ENCODE peak calls at places on chromosomes 5 and 9, in five cellular contexts. One of them, this sample, is unnamed.

GRCh38 chr9:14752271-14752670 is 29.7 kb upstream of the CER1 start:
- DNase-seq in K562: no peak
- DNase-seq in HCT116: no peak
- DNase-seq in SK-N-SH: no peak
- DNase-seq in H1: no peak
- DNase-seq in this sample: no peak

GRCh38 chr5:36128795-36129194 is 22.9 kb downstream of the LMBRD2 start:
- DNase-seq in K562: no peak
- DNase-seq in HCT116: no peak
- DNase-seq in SK-N-SH: no peak
- DNase-seq in H1: no peak
- DNase-seq in this sample: no peak

GRCh38 chr5:53031695-53032096 is 42.5 kb downstream of the ITGA2 start:
- DNase-seq in K562: no peak
- DNase-seq in HCT116: peak
- DNase-seq in SK-N-SH: peak
- DNase-seq in H1: no peak
- DNase-seq in this sample: no peak

GRCh38 chr9:73080110-73080683 is 71.5 kb upstream of the ANXA1 start:
- DNase-seq in K562: no peak
- DNase-seq in HCT116: no peak
- DNase-seq in SK-N-SH: no peak
- DNase-seq in H1: no peak
- DNase-seq in this sample: no peak

GRCh38 chr9:109182940-109183798 is 16.1 kb upstream of the FRRS1L start:
- DNase-seq in K562: peak
- DNase-seq in HCT116: peak
- DNase-seq in SK-N-SH: peak
- DNase-seq in H1: no peak
- DNase-seq in this sample: peak

GRCh38 chr9:121989010-121989409 is 104.1 kb downstream of the TTLL11 start:
- DNase-seq in K562: peak
- DNase-seq in HCT116: no peak
- DNase-seq in SK-N-SH: no peak
- DNase-seq in H1: peak
- DNase-seq in this sample: no peak

GRCh38 chr9:132239518-132239917 is 77.7 kb downstream of the NTNG2 start:
- DNase-seq in K562: no peak
- DNase-seq in HCT116: no peak
- DNase-seq in SK-N-SH: no peak
- DNase-seq in H1: no peak
- DNase-seq in this sample: no peak

GRCh38 chr5:87844449-87844848 is 424.2 kb downstream of the TMEM161B start:
- DNase-seq in K562: no peak
- DNase-seq in HCT116: peak
- DNase-seq in SK-N-SH: no peak
- DNase-seq in H1: no peak
- DNase-seq in this sample: no peak

GRCh38 chr9:86022687-86023266 is 76.6 kb downstream of the GOLM1 start:
- DNase-seq in K562: no peak
- DNase-seq in HCT116: no peak
- DNase-seq in SK-N-SH: no peak
- DNase-seq in H1: no peak
- DNase-seq in this sample: no peak

GRCh38 chr5:67639311-67639710 is 442.7 kb upstream of the CD180 start:
- DNase-seq in K562: no peak
- DNase-seq in HCT116: no peak
- DNase-seq in SK-N-SH: no peak
- DNase-seq in H1: no peak
- DNase-seq in this sample: no peak

GRCh38 chr5:151072234-151073025 is 8.4 kb downstream of the TNIP1 start:
- DNase-seq in K562: no peak
- DNase-seq in HCT116: no peak
- DNase-seq in SK-N-SH: no peak
- DNase-seq in H1: no peak
- DNase-seq in this sample: no peak

GRCh38 chr9:130262771-130263170 is 2.8 kb upstream of the HMCN2 start:
- DNase-seq in K562: no peak
- DNase-seq in HCT116: no peak
- DNase-seq in SK-N-SH: no peak
- DNase-seq in H1: no peak
- DNase-seq in this sample: no peak

GRCh38 chr9:81573415-81574321 is 115.7 kb downstream of the TLE1 start:
- DNase-seq in K562: no peak
- DNase-seq in HCT116: no peak
- DNase-seq in SK-N-SH: no peak
- DNase-seq in H1: no peak
- DNase-seq in this sample: no peak

GRCh38 chr9:38066907-38067610 is 2.0 kb downstream of the SHB start:
- DNase-seq in K562: peak
- DNase-seq in HCT116: no peak
- DNase-seq in SK-N-SH: no peak
- DNase-seq in H1: no peak
- DNase-seq in this sample: no peak

GRCh38 chr5:64635056-64635686 is 55.1 kb upstream of the SHISAL2B start:
- DNase-seq in K562: peak
- DNase-seq in HCT116: peak
- DNase-seq in SK-N-SH: peak
- DNase-seq in H1: no peak
- DNase-seq in this sample: peak

GRCh38 chr5:71891856-71892255 is 172.8 kb downstream of the CARTPT start:
- DNase-seq in K562: no peak
- DNase-seq in HCT116: no peak
- DNase-seq in SK-N-SH: no peak
- DNase-seq in H1: peak
- DNase-seq in this sample: peak

GRCh38 chr5:177384134-177384533 is at the start of gene SLC34A1:
- DNase-seq in K562: no peak
- DNase-seq in HCT116: no peak
- DNase-seq in SK-N-SH: no peak
- DNase-seq in H1: no peak
- DNase-seq in this sample: no peak

GRCh38 chr5:66329078-66329477 is 185.0 kb downstream of the SREK1 start:
- DNase-seq in K562: no peak
- DNase-seq in HCT116: no peak
- DNase-seq in SK-N-SH: no peak
- DNase-seq in H1: no peak
- DNase-seq in this sample: no peak

GRCh38 chr5:124408738-124409453 is 337.5 kb downstream of the ZNF608 start:
- DNase-seq in K562: no peak
- DNase-seq in HCT116: no peak
- DNase-seq in SK-N-SH: no peak
- DNase-seq in H1: no peak
- DNase-seq in this sample: no peak

DNA sequence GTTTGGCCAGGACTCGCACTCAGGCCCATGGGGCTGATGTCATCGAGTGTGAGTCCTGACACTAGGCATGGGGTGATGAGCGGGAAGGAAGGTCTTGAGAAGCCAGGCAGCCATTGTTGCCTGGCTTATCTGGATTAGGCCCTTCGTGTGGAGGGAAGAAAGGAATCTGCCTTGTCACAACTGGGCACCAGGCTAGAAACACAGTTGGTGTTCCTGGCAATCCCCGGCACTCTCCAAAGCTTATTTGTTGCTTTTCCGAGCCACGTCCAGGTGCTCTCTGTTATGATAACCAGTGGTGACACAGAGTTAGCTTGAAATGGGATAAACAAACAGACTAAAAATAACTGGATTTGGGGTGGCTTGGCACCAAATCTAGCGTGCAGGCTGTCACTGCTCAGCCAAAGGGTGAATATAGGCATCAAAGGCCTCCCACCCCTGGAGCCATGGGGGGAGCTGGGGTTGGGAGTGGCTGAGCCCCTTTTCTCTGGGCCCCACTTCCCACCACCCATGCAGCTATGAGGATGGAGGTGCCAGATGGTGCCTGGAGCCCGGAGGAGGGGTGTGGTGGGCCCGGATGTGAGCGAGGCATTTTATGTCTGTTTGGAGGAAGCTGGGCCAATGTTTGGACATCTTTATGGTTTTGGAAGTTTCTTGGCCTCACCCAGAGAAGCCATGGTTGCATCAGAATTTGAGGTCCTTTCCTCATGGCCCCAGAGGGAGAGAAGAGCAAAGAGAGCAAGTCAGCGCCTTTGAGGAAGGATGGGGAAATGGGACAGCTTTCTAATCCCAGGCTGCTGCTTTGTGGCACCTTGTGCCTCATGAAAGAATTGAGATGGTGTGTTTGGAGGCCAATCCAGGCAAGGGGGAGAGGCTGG is 98.0 kb upstream of the PITX1 start:
- DNase-seq in K562: no peak
- DNase-seq in HCT116: no peak
- DNase-seq in SK-N-SH: no peak
- DNase-seq in H1: no peak
- DNase-seq in this sample: no peak
- TF ChIP-seq JUND in K562: no peak
- TF ChIP-seq JUND in HCT116: no peak
- TF ChIP-seq JUND in SK-N-SH: no peak
- TF ChIP-seq JUND in H1: no peak
- TF ChIP-seq JUND in this sample: no peak

GRCh38 chr5:11599499-11599898 is 304.7 kb downstream of the CTNND2 start:
- DNase-seq in K562: no peak
- DNase-seq in HCT116: no peak
- DNase-seq in SK-N-SH: no peak
- DNase-seq in H1: no peak
- DNase-seq in this sample: no peak
- TF ChIP-seq JUND in K562: no peak
- TF ChIP-seq JUND in HCT116: no peak
- TF ChIP-seq JUND in SK-N-SH: no peak
- TF ChIP-seq JUND in H1: no peak
- TF ChIP-seq JUND in this sample: no peak

DNA sequence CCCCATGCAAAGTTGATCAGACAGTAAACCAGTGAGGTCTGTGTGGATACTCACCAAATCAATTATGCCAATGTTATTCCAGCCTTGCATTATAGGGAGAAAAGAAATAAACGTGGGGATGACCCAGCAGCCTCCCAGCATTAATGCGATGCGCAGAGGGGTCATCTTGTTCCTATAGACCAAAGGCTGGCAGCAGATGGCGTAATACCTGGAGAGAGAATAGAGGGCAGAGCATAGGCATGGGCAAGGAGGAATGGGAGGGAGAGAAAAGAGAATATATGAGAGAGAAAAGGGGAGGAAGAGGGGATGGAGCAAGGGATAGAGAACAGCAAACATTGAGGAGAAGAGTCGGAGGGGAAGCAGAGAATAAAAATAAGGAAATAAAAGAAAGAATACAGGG is 131.2 kb downstream of the HTR4 start:
- DNase-seq in K562: no peak
- DNase-seq in HCT116: peak
- DNase-seq in SK-N-SH: no peak
- DNase-seq in H1: no peak
- DNase-seq in this sample: peak
- TF ChIP-seq JUND in K562: no peak
- TF ChIP-seq JUND in HCT116: no peak
- TF ChIP-seq JUND in SK-N-SH: no peak
- TF ChIP-seq JUND in H1: no peak
- TF ChIP-seq JUND in this sample: no peak

DNA sequence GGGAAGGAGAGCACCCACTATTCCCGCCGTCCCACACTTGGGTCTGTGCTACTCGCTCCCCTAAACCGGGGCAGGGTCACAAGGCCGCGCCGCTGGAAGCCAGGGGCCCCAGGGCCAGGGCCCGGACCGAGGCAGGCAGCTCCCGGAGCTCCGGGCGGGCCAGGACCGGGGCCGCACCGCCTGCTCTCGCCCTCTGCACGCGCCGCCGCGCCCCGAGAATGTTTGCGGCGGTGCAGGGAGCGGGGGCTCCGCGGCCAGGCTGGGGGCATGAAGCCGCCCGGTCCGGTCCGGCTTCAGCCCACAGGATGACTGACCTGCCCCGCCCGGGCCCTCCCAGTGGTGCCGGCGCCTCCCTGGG is 412 bp downstream of the CTSV start:
- DNase-seq in K562: no peak
- DNase-seq in HCT116: no peak
- DNase-seq in SK-N-SH: no peak
- DNase-seq in H1: no peak
- DNase-seq in this sample: no peak
- TF ChIP-seq JUND in K562: no peak
- TF ChIP-seq JUND in HCT116: no peak
- TF ChIP-seq JUND in SK-N-SH: no peak
- TF ChIP-seq JUND in H1: no peak
- TF ChIP-seq JUND in this sample: no peak

DNA sequence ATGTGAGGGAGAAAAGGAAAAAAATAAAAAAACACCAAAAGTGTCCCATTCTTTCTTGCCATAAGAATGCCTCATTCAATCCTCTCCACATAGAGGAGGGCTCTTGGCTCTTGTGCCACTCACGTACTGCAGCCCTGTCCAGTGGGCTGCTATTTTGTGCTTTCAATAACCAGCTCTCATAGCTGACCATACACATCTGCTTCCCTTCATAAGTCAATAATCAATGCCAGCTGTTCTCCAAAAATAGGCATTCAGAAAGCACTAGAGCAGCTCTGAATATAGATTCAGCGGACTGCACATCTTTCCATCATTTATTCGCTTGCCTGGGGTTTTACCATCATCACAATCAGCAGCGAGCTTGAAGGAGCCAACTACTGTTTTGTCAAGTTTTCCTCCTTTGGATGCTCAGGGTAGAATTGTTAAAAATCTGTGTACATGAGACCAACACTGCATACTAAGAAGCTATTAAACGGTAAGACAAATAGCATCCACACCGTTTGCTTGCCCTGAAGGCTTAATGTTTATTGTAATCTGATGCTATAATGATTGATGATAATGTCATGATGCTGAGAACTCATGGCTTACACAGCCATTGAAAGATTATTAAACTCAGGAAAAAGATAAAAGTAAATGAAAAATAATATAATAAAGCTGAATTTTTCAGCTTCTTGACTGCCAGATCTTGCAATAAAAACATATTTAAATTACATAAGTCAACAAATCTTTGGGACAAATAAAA is 80.0 kb downstream of the OXCT1 start:
- DNase-seq in K562: no peak
- DNase-seq in HCT116: no peak
- DNase-seq in SK-N-SH: peak
- DNase-seq in H1: no peak
- DNase-seq in this sample: no peak
- TF ChIP-seq JUND in K562: no peak
- TF ChIP-seq JUND in HCT116: no peak
- TF ChIP-seq JUND in SK-N-SH: no peak
- TF ChIP-seq JUND in H1: no peak
- TF ChIP-seq JUND in this sample: no peak

This sample was measured in T47D.